ENCODE peak calls at places on chromosomes 11 and 22, in nine cellular contexts. T is T-helper 9 cell; K is cardiac muscle cell; Q is mesothelial cell of epicardium; P is astrocyte of the hippocampus; Y is aorta; B is central memory CD8-positive, alpha-beta T cell; M is iPS-NIHi11; F is astrocyte of the spinal cord. W is an unnamed sample.

GRCh38 chr11:93570759-93571413 is 27.7 kb upstream of the SMCO4 start:
- DNase-seq in T (no peak), K (peak), Q (no peak), P (peak), Y (no peak), B (no peak), M (no peak), F (peak), W (peak)

GRCh38 chr22:28810839-28811491 is 10.6 kb upstream of the XBP1 start:
- DNase-seq in T (no peak), K (peak), Q (no peak), P (no peak), Y (no peak), B (no peak), M (no peak), F (no peak), W (no peak)

GRCh38 chr11:27218498-27219038 is 144.4 kb downstream of the CCDC34 start:
- DNase-seq in T (no peak), K (peak), Q (no peak), P (no peak), Y (no peak), B (no peak), M (no peak), F (peak), W (peak)

GRCh38 chr11:2442554-2442953 is 1.8 kb downstream of the TRPM5 start:
- DNase-seq in T (no peak), K (no peak), Q (no peak), P (no peak), Y (no peak), B (no peak), M (no peak), F (no peak), W (no peak)

GRCh38 chr22:26462971-26463661 is 20.5 kb downstream of the HPS4 start:
- DNase-seq in T (no peak), K (no peak), Q (no peak), P (no peak), Y (no peak), B (no peak), M (no peak), F (no peak), W (no peak)

GRCh38 chr11:15565846-15566245 is 451.1 kb downstream of the INSC start:
- DNase-seq in T (no peak), K (no peak), Q (no peak), P (no peak), Y (no peak), B (no peak), M (no peak), F (no peak), W (no peak)

GRCh38 chr11:128738942-128739341 is 45.1 kb downstream of the FLI1 start:
- DNase-seq in T (no peak), K (no peak), Q (no peak), P (no peak), Y (no peak), B (no peak), M (no peak), F (no peak), W (no peak)

GRCh38 chr22:38871360-38872171 is 450 bp downstream of the CBX6 start:
- DNase-seq in T (peak), K (peak), Q (peak), P (peak), Y (peak), B (peak), M (no peak), F (no peak), W (peak)

GRCh38 chr22:19921544-19922081 is 20.0 kb upstream of the COMT start:
- DNase-seq in T (no peak), K (no peak), Q (no peak), P (no peak), Y (peak), B (no peak), M (no peak), F (no peak), W (no peak)

GRCh38 chr11:84407091-84407490 is 1120.9 kb upstream of the CCDC90B start:
- DNase-seq in T (no peak), K (no peak), Q (no peak), P (no peak), Y (no peak), B (no peak), M (no peak), F (no peak), W (no peak)

GRCh38 chr11:118012083-118012669 is 26.0 kb downstream of the IL10RA start:
- DNase-seq in T (no peak), K (peak), Q (no peak), P (peak), Y (no peak), B (no peak), M (no peak), F (no peak), W (no peak)